ENCODE peak calls at places on chromosomes 4 and X, in ten cellular contexts. S, R, U, O, Y, C, M, Q, E and A are unnamed samples.

GRCh38 chr4:8117278-8117682 is 41.3 kb downstream of the ABLIM2 start:
- DNase-seq in O (no peak), M (no peak), U (no peak), Q (no peak), E (no peak), S (no peak), R (no peak), Y (peak), C (peak), A (peak)

GRCh38 chrX:134969726-134970125 is 21.1 kb upstream of the SMIM10 start:
- DNase-seq in U (no peak), O (no peak), R (no peak), S (no peak), Y (no peak), E (no peak), M (no peak), Q (no peak), C (no peak), A (no peak)

GRCh38 chr4:77360451-77360850 is 203.4 kb downstream of the CCNG2 start:
- DNase-seq in S (no peak), U (peak), R (no peak), M (no peak), C (no peak), E (no peak), O (no peak), Q (no peak), Y (peak), A (no peak)

GRCh38 chrX:154016366-154017076 is 3.2 kb downstream of the IRAK1 start:
- DNase-seq in R (no peak), M (no peak), Q (no peak), E (no peak), O (no peak), Y (no peak), S (no peak), C (no peak), U (no peak), A (peak)

GRCh38 chr4:85543832-85544231 is 68.9 kb downstream of the ARHGAP24 start:
- DNase-seq in Q (no peak), S (no peak), M (no peak), E (no peak), Y (no peak), O (no peak), U (no peak), R (no peak), C (no peak), A (no peak)

GRCh38 chrX:41033299-41033698 is 51.9 kb upstream of the USP9X start:
- DNase-seq in S (no peak), U (no peak), E (no peak), M (no peak), C (no peak), R (no peak), Q (no peak), Y (no peak), O (no peak), A (no peak)

GRCh38 chrX:11164433-11164832 is 53.3 kb downstream of the HCCS start:
- DNase-seq in Y (no peak), E (no peak), U (no peak), R (no peak), O (no peak), M (no peak), S (no peak), C (no peak), Q (no peak), A (no peak)

GRCh38 chr4:30262379-30262778 is 457.8 kb upstream of the PCDH7 start:
- DNase-seq in Q (no peak), O (no peak), U (no peak), S (no peak), R (no peak), E (no peak), M (no peak), C (no peak), Y (no peak), A (no peak)

GRCh38 chr4:8171941-8172924 is 13.6 kb upstream of the ABLIM2 start:
- DNase-seq in Q (peak), Y (no peak), O (no peak), U (no peak), E (no peak), M (no peak), C (no peak), S (no peak), R (no peak), A (no peak)

GRCh38 chrX:39063037-39063436 is 261.8 kb downstream of the MID1IP1 start:
- DNase-seq in U (no peak), C (no peak), S (no peak), Q (no peak), O (no peak), E (no peak), M (no peak), Y (no peak), R (no peak), A (peak)

GRCh38 chrX:153769158-153769864 is 5.3 kb downstream of the PLXNB3 start:
- DNase-seq in E (no peak), Y (peak), U (no peak), C (no peak), R (no peak), O (no peak), S (no peak), M (no peak), Q (peak), A (no peak)

GRCh38 chr4:5037553-5038551 is 13.4 kb upstream of the STK32B start:
- DNase-seq in U (no peak), E (peak), C (peak), M (no peak), Y (no peak), R (no peak), S (no peak), Q (no peak), O (no peak), A (no peak)